ENCODE peak calls at places on chromosomes 12 and 14, in four cellular contexts. X, Q, D and H are unnamed samples.

GRCh38 chr12:7207866-7208612 is 18.6 kb downstream of the PEX5 start:
- DNase-seq in Q (no peak), X (no peak), D (no peak), H (no peak)

GRCh38 chr12:57554453-57554852 is 4.6 kb downstream of the KIF5A start:
- DNase-seq in X (no peak), D (no peak), Q (no peak), H (no peak)

GRCh38 chr12:3527181-3527580 is 36.2 kb downstream of the PRMT8 start:
- DNase-seq in Q (no peak), X (no peak), D (no peak), H (no peak)

GRCh38 chr12:126084480-126084879 is 1019.2 kb downstream of the AACS start:
- DNase-seq in Q (no peak), D (no peak), X (no peak), H (no peak)

GRCh38 chr14:82388488-82388887 is 854.8 kb upstream of the SEL1L start:
- DNase-seq in X (no peak), Q (no peak), D (no peak), H (no peak)

GRCh38 chr14:22886500-22887259 is 3.7 kb downstream of the REM2 start:
- DNase-seq in Q (peak), X (peak), D (peak), H (no peak)

GRCh38 chr14:76181546-76181945 is 29.8 kb downstream of the GPATCH2L start:
- DNase-seq in X (peak), D (no peak), Q (no peak), H (peak)

GRCh38 chr12:101209319-101210302 is at the start of gene SLC5A8:
- DNase-seq in X (no peak), Q (peak), D (no peak), H (no peak)

GRCh38 chr12:105983622-105984325 is 155.0 kb downstream of the NUAK1 start:
- DNase-seq in Q (no peak), X (no peak), D (no peak), H (no peak)

GRCh38 chr12:88529531-88530488 is 50.5 kb downstream of the KITLG start:
- DNase-seq in X (no peak), Q (no peak), D (no peak), H (no peak)

GRCh38 chr12:116033765-116034164 is 243.7 kb downstream of the MED13L start:
- DNase-seq in D (no peak), X (no peak), Q (no peak), H (no peak)

GRCh38 chr12:117076410-117077372 is 22.5 kb downstream of the TESC start:
- DNase-seq in X (no peak), Q (no peak), D (no peak), H (no peak)

GRCh38 chr14:96177766-96178377 is 26.8 kb upstream of the BDKRB2 start:
- DNase-seq in X (no peak), Q (no peak), D (no peak), H (no peak)
- TF ChIP-seq TCF7 in X (no peak), Q (no peak), D (no peak), H (no peak)

GRCh38 chr14:57259672-57260071 is 9.0 kb downstream of the EXOC5 start:
- DNase-seq in X (no peak), D (no peak), Q (no peak), H (no peak)

GRCh38 chr14:57266060-57266459 is 2.6 kb downstream of the EXOC5 start:
- DNase-seq in Q (no peak), X (no peak), D (no peak), H (no peak)

GRCh38 chr14:57261604-57262003 is 7.1 kb downstream of the EXOC5 start:
- DNase-seq in D (no peak), X (no peak), Q (no peak), H (no peak)

DNA sequence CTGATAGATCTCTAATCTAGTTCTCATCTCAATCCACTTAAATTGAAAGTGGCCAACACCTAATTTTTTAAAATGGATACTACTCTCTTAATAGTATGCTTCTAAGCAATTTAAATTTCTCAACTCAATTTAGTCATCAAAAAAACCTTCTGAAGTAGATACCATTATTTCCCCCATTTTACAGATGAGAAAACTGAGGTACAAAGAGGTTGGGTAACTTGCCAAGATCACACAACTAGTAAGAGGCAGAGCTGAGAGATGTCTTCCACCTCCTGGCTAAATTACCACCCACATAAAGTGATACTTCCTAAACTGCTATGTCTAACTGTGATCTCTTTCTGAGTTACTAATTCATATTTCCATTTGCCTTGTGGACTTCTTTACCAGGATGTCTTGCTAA is 6.6 kb downstream of the EXOC5 start:
- DNase-seq in Q (no peak), X (no peak), D (no peak), H (no peak)
- TF ChIP-seq TCF7 in Q (no peak), X (no peak), D (no peak), H (no peak)

GRCh38 chr14:50062438-50063039 is 53.8 kb downstream of the VCPKMT start:
- DNase-seq in D (peak), Q (no peak), X (peak), H (peak)
- TF ChIP-seq TCF7 in D (no peak), Q (no peak), X (no peak), H (no peak)

GRCh38 chr12:107776171-107776570 is 1.7 kb downstream of the ASCL4 start:
- DNase-seq in D (no peak), X (no peak), Q (no peak), H (no peak)
- TF ChIP-seq TCF7 in D (no peak), X (no peak), Q (no peak), H (no peak)